ENCODE peak calls at places on chromosomes 11 and 22, in four cellular contexts. One of them, this sample, is unnamed.

GRCh38 chr11:129440028-129440630 is 64.5 kb downstream of the BARX2 start:
- DNase-seq in AG08396: no peak
- DNase-seq in activated naive CD4-positive, alpha-beta T cell: no peak
- DNase-seq in activated T-cell treated with anti-CD3 and anti-CD28 coated beads for 48 hours: no peak
- DNase-seq in this sample: no peak

GRCh38 chr11:130826572-130826971 is 89.7 kb downstream of the SNX19 start:
- DNase-seq in AG08396: no peak
- DNase-seq in activated naive CD4-positive, alpha-beta T cell: no peak
- DNase-seq in activated T-cell treated with anti-CD3 and anti-CD28 coated beads for 48 hours: no peak
- DNase-seq in this sample: no peak

GRCh38 chr22:47298017-47298820 is 535.8 kb downstream of the TBC1D22A start:
- DNase-seq in AG08396: no peak
- DNase-seq in activated naive CD4-positive, alpha-beta T cell: no peak
- DNase-seq in activated T-cell treated with anti-CD3 and anti-CD28 coated beads for 48 hours: no peak
- DNase-seq in this sample: no peak

GRCh38 chr11:129333873-129334272 is 41.8 kb upstream of the BARX2 start:
- DNase-seq in AG08396: no peak
- DNase-seq in activated naive CD4-positive, alpha-beta T cell: no peak
- DNase-seq in activated T-cell treated with anti-CD3 and anti-CD28 coated beads for 48 hours: no peak
- DNase-seq in this sample: no peak

GRCh38 chr22:35587447-35587870 is 29.7 kb downstream of the MB start:
- DNase-seq in AG08396: no peak
- DNase-seq in activated naive CD4-positive, alpha-beta T cell: no peak
- DNase-seq in activated T-cell treated with anti-CD3 and anti-CD28 coated beads for 48 hours: no peak
- DNase-seq in this sample: no peak

GRCh38 chr11:9868641-9869040 is 204.8 kb downstream of the SWAP70 start:
- DNase-seq in AG08396: no peak
- DNase-seq in activated naive CD4-positive, alpha-beta T cell: no peak
- DNase-seq in activated T-cell treated with anti-CD3 and anti-CD28 coated beads for 48 hours: no peak
- DNase-seq in this sample: no peak

GRCh38 chr11:134389464-134390180 is 22.4 kb downstream of the B3GAT1 start:
- DNase-seq in AG08396: no peak
- DNase-seq in activated naive CD4-positive, alpha-beta T cell: no peak
- DNase-seq in activated T-cell treated with anti-CD3 and anti-CD28 coated beads for 48 hours: no peak
- DNase-seq in this sample: no peak

GRCh38 chr11:80593981-80594380 is 1153.2 kb upstream of the TENM4 start:
- DNase-seq in AG08396: no peak
- DNase-seq in activated naive CD4-positive, alpha-beta T cell: no peak
- DNase-seq in activated T-cell treated with anti-CD3 and anti-CD28 coated beads for 48 hours: no peak
- DNase-seq in this sample: no peak

GRCh38 chr22:45216133-45217003 is 24.3 kb downstream of the KIAA0930 start:
- DNase-seq in AG08396: peak; percentile 52
- DNase-seq in activated naive CD4-positive, alpha-beta T cell: no peak
- DNase-seq in activated T-cell treated with anti-CD3 and anti-CD28 coated beads for 48 hours: no peak
- DNase-seq in this sample: no peak

GRCh38 chr22:19942071-19942885 is 660 bp upstream of the TXNRD2 start:
- DNase-seq in AG08396: peak; percentile 81
- DNase-seq in activated naive CD4-positive, alpha-beta T cell: no peak
- DNase-seq in activated T-cell treated with anti-CD3 and anti-CD28 coated beads for 48 hours: no peak
- DNase-seq in this sample: no peak

GRCh38 chr22:42919199-42919598 is 62.1 kb upstream of the ARFGAP3 start:
- DNase-seq in AG08396: peak; percentile 18
- DNase-seq in activated naive CD4-positive, alpha-beta T cell: no peak
- DNase-seq in activated T-cell treated with anti-CD3 and anti-CD28 coated beads for 48 hours: no peak
- DNase-seq in this sample: no peak

GRCh38 chr22:37803636-37804371 is 3.9 kb upstream of the GCAT start:
- DNase-seq in AG08396: no peak
- DNase-seq in activated naive CD4-positive, alpha-beta T cell: no peak
- DNase-seq in activated T-cell treated with anti-CD3 and anti-CD28 coated beads for 48 hours: no peak
- DNase-seq in this sample: no peak

GRCh38 chr11:87101956-87102355 is 64.2 kb downstream of the TMEM135 start:
- DNase-seq in AG08396: no peak
- DNase-seq in activated naive CD4-positive, alpha-beta T cell: no peak
- DNase-seq in activated T-cell treated with anti-CD3 and anti-CD28 coated beads for 48 hours: no peak
- DNase-seq in this sample: no peak

GRCh38 chr11:126839496-126839895 is 161.1 kb downstream of the KIRREL3 start:
- DNase-seq in AG08396: no peak
- DNase-seq in activated naive CD4-positive, alpha-beta T cell: no peak
- DNase-seq in activated T-cell treated with anti-CD3 and anti-CD28 coated beads for 48 hours: no peak
- DNase-seq in this sample: no peak

GRCh38 chr11:34235591-34236071 is 122.2 kb downstream of the ABTB2 start:
- DNase-seq in AG08396: no peak
- DNase-seq in activated naive CD4-positive, alpha-beta T cell: no peak
- DNase-seq in activated T-cell treated with anti-CD3 and anti-CD28 coated beads for 48 hours: no peak
- DNase-seq in this sample: no peak

GRCh38 chr11:47348131-47348802 is 4.2 kb downstream of the MYBPC3 start:
- DNase-seq in AG08396: no peak
- DNase-seq in activated naive CD4-positive, alpha-beta T cell: no peak
- DNase-seq in activated T-cell treated with anti-CD3 and anti-CD28 coated beads for 48 hours: no peak
- DNase-seq in this sample: no peak

GRCh38 chr11:31940396-31941037 is 129.4 kb upstream of the PAX6 start:
- DNase-seq in AG08396: no peak
- DNase-seq in activated naive CD4-positive, alpha-beta T cell: no peak
- DNase-seq in activated T-cell treated with anti-CD3 and anti-CD28 coated beads for 48 hours: no peak
- DNase-seq in this sample: no peak

GRCh38 chr22:18156878-18157713 is 7.1 kb downstream of the USP18 start:
- DNase-seq in AG08396: peak; percentile 96
- DNase-seq in activated naive CD4-positive, alpha-beta T cell: no peak
- DNase-seq in activated T-cell treated with anti-CD3 and anti-CD28 coated beads for 48 hours: peak; percentile 62
- DNase-seq in this sample: no peak

GRCh38 chr11:14537134-14537599 is 17.0 kb upstream of the PSMA1 start:
- DNase-seq in AG08396: peak; percentile 40
- DNase-seq in activated naive CD4-positive, alpha-beta T cell: no peak
- DNase-seq in activated T-cell treated with anti-CD3 and anti-CD28 coated beads for 48 hours: no peak
- DNase-seq in this sample: peak; percentile 36

GRCh38 chr11:18408558-18409242 is 3.4 kb upstream of the LDHC start:
- DNase-seq in AG08396: no peak
- DNase-seq in activated naive CD4-positive, alpha-beta T cell: no peak
- DNase-seq in activated T-cell treated with anti-CD3 and anti-CD28 coated beads for 48 hours: no peak
- DNase-seq in this sample: no peak

GRCh38 chr11:12026331-12027211 is 18.1 kb upstream of the DKK3 start:
- DNase-seq in AG08396: no peak
- DNase-seq in activated naive CD4-positive, alpha-beta T cell: no peak
- DNase-seq in activated T-cell treated with anti-CD3 and anti-CD28 coated beads for 48 hours: no peak
- DNase-seq in this sample: no peak

GRCh38 chr11:44993971-44994705 is 43.5 kb upstream of the TP53I11 start:
- DNase-seq in AG08396: no peak
- DNase-seq in activated naive CD4-positive, alpha-beta T cell: no peak
- DNase-seq in activated T-cell treated with anti-CD3 and anti-CD28 coated beads for 48 hours: no peak
- DNase-seq in this sample: no peak

GRCh38 chr11:87722756-87723599 is 452.3 kb downstream of the RAB38 start:
- DNase-seq in AG08396: peak; percentile 32
- DNase-seq in activated naive CD4-positive, alpha-beta T cell: no peak
- DNase-seq in activated T-cell treated with anti-CD3 and anti-CD28 coated beads for 48 hours: no peak
- DNase-seq in this sample: no peak

GRCh38 chr22:25488244-25489020 is 76.0 kb upstream of the GRK3 start:
- DNase-seq in AG08396: peak; percentile 54
- DNase-seq in activated naive CD4-positive, alpha-beta T cell: no peak
- DNase-seq in activated T-cell treated with anti-CD3 and anti-CD28 coated beads for 48 hours: peak; percentile 48
- DNase-seq in this sample: no peak

GRCh38 chr11:126282361-126282741 is 542 bp upstream of the TIRAP start:
- DNase-seq in AG08396: peak; percentile 51
- DNase-seq in activated naive CD4-positive, alpha-beta T cell: no peak
- DNase-seq in activated T-cell treated with anti-CD3 and anti-CD28 coated beads for 48 hours: peak; percentile 18
- DNase-seq in this sample: no peak

GRCh38 chr11:1779034-1779805 is 15.5 kb upstream of the CTSD start:
- DNase-seq in AG08396: no peak
- DNase-seq in activated naive CD4-positive, alpha-beta T cell: no peak
- DNase-seq in activated T-cell treated with anti-CD3 and anti-CD28 coated beads for 48 hours: no peak
- DNase-seq in this sample: no peak

GRCh38 chr22:44998296-44998695 is 11.5 kb downstream of the PHF21B start:
- DNase-seq in AG08396: no peak
- DNase-seq in activated naive CD4-positive, alpha-beta T cell: no peak
- DNase-seq in activated T-cell treated with anti-CD3 and anti-CD28 coated beads for 48 hours: no peak
- DNase-seq in this sample: no peak

GRCh38 chr11:120781486-120782120 is 242.3 kb upstream of the TBCEL start:
- DNase-seq in AG08396: no peak
- DNase-seq in activated naive CD4-positive, alpha-beta T cell: no peak
- DNase-seq in activated T-cell treated with anti-CD3 and anti-CD28 coated beads for 48 hours: no peak
- DNase-seq in this sample: no peak

GRCh38 chr22:27749597-27750225 is 51.8 kb downstream of the MN1 start:
- DNase-seq in AG08396: peak; percentile 32
- DNase-seq in activated naive CD4-positive, alpha-beta T cell: no peak
- DNase-seq in activated T-cell treated with anti-CD3 and anti-CD28 coated beads for 48 hours: no peak
- DNase-seq in this sample: no peak

GRCh38 chr11:48064306-48064705 is 83.9 kb downstream of the PTPRJ start:
- DNase-seq in AG08396: peak; percentile 62
- DNase-seq in activated naive CD4-positive, alpha-beta T cell: no peak
- DNase-seq in activated T-cell treated with anti-CD3 and anti-CD28 coated beads for 48 hours: no peak
- DNase-seq in this sample: no peak

GRCh38 chr11:6737872-6738466 is 33.8 kb downstream of the OR2AG2 start:
- DNase-seq in AG08396: peak; percentile 13
- DNase-seq in activated naive CD4-positive, alpha-beta T cell: no peak
- DNase-seq in activated T-cell treated with anti-CD3 and anti-CD28 coated beads for 48 hours: no peak
- DNase-seq in this sample: peak; percentile 47

GRCh38 chr11:86183694-86184093 is 60.9 kb upstream of the EED start:
- DNase-seq in AG08396: no peak
- DNase-seq in activated naive CD4-positive, alpha-beta T cell: no peak
- DNase-seq in activated T-cell treated with anti-CD3 and anti-CD28 coated beads for 48 hours: peak; percentile 29
- DNase-seq in this sample: no peak

GRCh38 chr22:20904008-20904979 is 12.9 kb upstream of the CRKL start:
- DNase-seq in AG08396: peak; percentile 86
- DNase-seq in activated naive CD4-positive, alpha-beta T cell: no peak
- DNase-seq in activated T-cell treated with anti-CD3 and anti-CD28 coated beads for 48 hours: no peak
- DNase-seq in this sample: no peak

GRCh38 chr11:30328676-30329075 is 5.8 kb downstream of the ARL14EP start:
- DNase-seq in AG08396: peak; percentile 9
- DNase-seq in activated naive CD4-positive, alpha-beta T cell: no peak
- DNase-seq in activated T-cell treated with anti-CD3 and anti-CD28 coated beads for 48 hours: no peak
- DNase-seq in this sample: no peak

GRCh38 chr11:130513132-130513531 is 64.7 kb downstream of the ADAMTS15 start:
- DNase-seq in AG08396: no peak
- DNase-seq in activated naive CD4-positive, alpha-beta T cell: no peak
- DNase-seq in activated T-cell treated with anti-CD3 and anti-CD28 coated beads for 48 hours: no peak
- DNase-seq in this sample: no peak

GRCh38 chr11:70145025-70145529 is 58.0 kb upstream of the FADD start:
- DNase-seq in AG08396: no peak
- DNase-seq in activated naive CD4-positive, alpha-beta T cell: no peak
- DNase-seq in activated T-cell treated with anti-CD3 and anti-CD28 coated beads for 48 hours: no peak
- DNase-seq in this sample: no peak

GRCh38 chr22:40922484-40923303 is 28.5 kb upstream of the RBX1 start:
- DNase-seq in AG08396: peak; percentile 42
- DNase-seq in activated naive CD4-positive, alpha-beta T cell: no peak
- DNase-seq in activated T-cell treated with anti-CD3 and anti-CD28 coated beads for 48 hours: no peak
- DNase-seq in this sample: no peak

GRCh38 chr11:31509412-31510345 is at the start of the genes ELP4 and IMMP1L:
- DNase-seq in AG08396: peak; percentile 97
- DNase-seq in activated naive CD4-positive, alpha-beta T cell: peak; percentile 74
- DNase-seq in activated T-cell treated with anti-CD3 and anti-CD28 coated beads for 48 hours: peak; percentile 86
- DNase-seq in this sample: peak; percentile 95

This sample was measured in central memory CD8-positive, alpha-beta T cell.